ENCODE peak calls at places on chromosomes 4 and X, in five cellular contexts. X is stimulated activated CD8-positive, alpha-beta memory T cell treated with anti-CD3 and anti-CD28 coated beads, Interleukin-4, amount 100 ng/mL, for 1 hour; V is stimulated activated CD4-positive, alpha-beta T cell treated with anti-CD3 and anti-CD28 coated beads, Interleukin-4, amount 100 ng/mL, for 24 hours; L is stimulated activated naive CD8-positive, alpha-beta T cell treated with anti-CD3 and anti-CD28 coated beads, Interleukin-15, Interleukin-2, amounts not matched to agents 100 U/mL and 50 U/mL, for 24 hours; F is posterior vena cava. A is an unnamed sample.

GRCh38 chr4:147736458-147736857 is 4.6 kb downstream of the ARHGAP10 start:
- DNase-seq in F (no peak), X (no peak), V (no peak), L (no peak), A (no peak)

GRCh38 chrX:68894513-68895338 is 65.9 kb downstream of the EFNB1 start:
- DNase-seq in X (no peak), L (peak), F (peak), V (no peak), A (no peak)

GRCh38 chr4:15749001-15749400 is 29.1 kb upstream of the CD38 start:
- DNase-seq in X (no peak), V (no peak), F (no peak), L (no peak), A (no peak)

GRCh38 chr4:176668324-176668723 is 124.4 kb downstream of the VEGFC start:
- DNase-seq in F (no peak), X (no peak), L (no peak), V (no peak), A (no peak)

GRCh38 chr4:186500721-186501304 is 54.6 kb downstream of the MTNR1A start:
- DNase-seq in F (no peak), V (no peak), X (no peak), L (no peak), A (no peak)

GRCh38 chrX:1388651-1389050 is 3.3 kb downstream of the SLC25A6 start:
- DNase-seq in F (peak), V (no peak), X (no peak), L (no peak), A (no peak)

GRCh38 chr4:17142232-17142711 is 243.8 kb upstream of the LDB2 start:
- DNase-seq in L (no peak), X (no peak), V (no peak), F (no peak), A (no peak)

GRCh38 chr4:158535130-158535614 is 13.5 kb downstream of the RXFP1 start:
- DNase-seq in V (peak), X (no peak), L (peak), F (no peak), A (no peak)

GRCh38 chrX:118448273-118448783 is 47.3 kb upstream of the DOCK11 start:
- DNase-seq in L (no peak), V (no peak), X (no peak), F (no peak), A (no peak)

GRCh38 chr4:94649381-94650128 is 108.2 kb upstream of the BMPR1B start:
- DNase-seq in V (no peak), X (no peak), F (no peak), L (no peak), A (no peak)

GRCh38 chr4:76779740-76780459 is 118.0 kb downstream of the SOWAHB start:
- DNase-seq in F (no peak), V (no peak), L (no peak), X (no peak), A (no peak)

GRCh38 chr4:128780688-128781087 is 28.8 kb upstream of the JADE1 start:
- DNase-seq in F (no peak), X (no peak), L (no peak), V (no peak), A (no peak)